ENCODE peak calls at places on chromosome 22, in nine cellular contexts. One of them, this sample, is unnamed.
A peak's percentile ranks its signal among the peaks of the same experiment; 100 is the strongest.

GRCh38 chr22:29114392-29114791 is 41.6 kb downstream of the KREMEN1 start:
- DNase-seq in AG10803: no peak
- DNase-seq in CD8-positive, alpha-beta memory T cell: no peak
- DNase-seq in GM13976: no peak
- DNase-seq in NCI-H345: no peak
- DNase-seq in AG08396: no peak
- DNase-seq in fibroblast of mammary gland: no peak
- DNase-seq in AML-193: no peak
- DNase-seq in activated CD4-positive, CD25-positive, alpha-beta regulatory T cell treated with anti-CD3 and anti-CD28 coated beads, Interleukin-2, amount 50 U/mL, for 72 hours: no peak
- DNase-seq in this sample: no peak

GRCh38 chr22:49517211-49517610 is 310.5 kb downstream of the BRD1 start:
- DNase-seq in NCI-H345: no peak
- DNase-seq in AML-193: no peak
- DNase-seq in AG10803: no peak
- DNase-seq in GM13976: no peak
- DNase-seq in AG08396: no peak
- DNase-seq in fibroblast of mammary gland: no peak
- DNase-seq in CD8-positive, alpha-beta memory T cell: no peak
- DNase-seq in activated CD4-positive, CD25-positive, alpha-beta regulatory T cell treated with anti-CD3 and anti-CD28 coated beads, Interleukin-2, amount 50 U/mL, for 72 hours: no peak
- DNase-seq in this sample: no peak

GRCh38 chr22:38657248-38657909 is 941 bp downstream of the CBY1 start:
- DNase-seq in fibroblast of mammary gland: peak; percentile 6
- DNase-seq in AG10803: peak; percentile 14
- DNase-seq in AML-193: no peak
- DNase-seq in CD8-positive, alpha-beta memory T cell: peak; percentile 59
- DNase-seq in AG08396: peak; percentile 33
- DNase-seq in GM13976: peak; percentile 60
- DNase-seq in activated CD4-positive, CD25-positive, alpha-beta regulatory T cell treated with anti-CD3 and anti-CD28 coated beads, Interleukin-2, amount 50 U/mL, for 72 hours: peak; percentile 43
- DNase-seq in NCI-H345: no peak
- DNase-seq in this sample: no peak

GRCh38 chr22:17536269-17536668 is 27.0 kb upstream of the SLC25A18 start:
- DNase-seq in NCI-H345: no peak
- DNase-seq in fibroblast of mammary gland: no peak
- DNase-seq in AG08396: no peak
- DNase-seq in activated CD4-positive, CD25-positive, alpha-beta regulatory T cell treated with anti-CD3 and anti-CD28 coated beads, Interleukin-2, amount 50 U/mL, for 72 hours: no peak
- DNase-seq in AML-193: no peak
- DNase-seq in AG10803: peak; percentile 37
- DNase-seq in GM13976: no peak
- DNase-seq in CD8-positive, alpha-beta memory T cell: no peak
- DNase-seq in this sample: peak; percentile 9

GRCh38 chr22:44464000-44464399 is 34.0 kb downstream of the RTL6 start:
- DNase-seq in AG08396: no peak
- DNase-seq in CD8-positive, alpha-beta memory T cell: no peak
- DNase-seq in activated CD4-positive, CD25-positive, alpha-beta regulatory T cell treated with anti-CD3 and anti-CD28 coated beads, Interleukin-2, amount 50 U/mL, for 72 hours: no peak
- DNase-seq in GM13976: no peak
- DNase-seq in fibroblast of mammary gland: no peak
- DNase-seq in NCI-H345: no peak
- DNase-seq in AML-193: no peak
- DNase-seq in AG10803: no peak
- DNase-seq in this sample: no peak

GRCh38 chr22:42939451-42939881 is 75.5 kb downstream of the PACSIN2 start:
- DNase-seq in fibroblast of mammary gland: no peak
- DNase-seq in CD8-positive, alpha-beta memory T cell: no peak
- DNase-seq in AG08396: no peak
- DNase-seq in activated CD4-positive, CD25-positive, alpha-beta regulatory T cell treated with anti-CD3 and anti-CD28 coated beads, Interleukin-2, amount 50 U/mL, for 72 hours: no peak
- DNase-seq in AML-193: no peak
- DNase-seq in NCI-H345: no peak
- DNase-seq in GM13976: no peak
- DNase-seq in AG10803: peak; percentile 43
- DNase-seq in this sample: no peak

GRCh38 chr22:46573781-46574437 is 36.5 kb upstream of the CELSR1 start:
- DNase-seq in GM13976: no peak
- DNase-seq in CD8-positive, alpha-beta memory T cell: no peak
- DNase-seq in AG10803: no peak
- DNase-seq in AG08396: no peak
- DNase-seq in NCI-H345: no peak
- DNase-seq in AML-193: peak; percentile 57
- DNase-seq in activated CD4-positive, CD25-positive, alpha-beta regulatory T cell treated with anti-CD3 and anti-CD28 coated beads, Interleukin-2, amount 50 U/mL, for 72 hours: no peak
- DNase-seq in fibroblast of mammary gland: no peak
- DNase-seq in this sample: no peak

GRCh38 chr22:32444068-32444467 is 20.2 kb downstream of the BPIFC start:
- DNase-seq in fibroblast of mammary gland: peak; percentile 2
- DNase-seq in GM13976: peak; percentile 49
- DNase-seq in AG08396: no peak
- DNase-seq in CD8-positive, alpha-beta memory T cell: no peak
- DNase-seq in AML-193: no peak
- DNase-seq in NCI-H345: no peak
- DNase-seq in AG10803: no peak
- DNase-seq in activated CD4-positive, CD25-positive, alpha-beta regulatory T cell treated with anti-CD3 and anti-CD28 coated beads, Interleukin-2, amount 50 U/mL, for 72 hours: no peak
- DNase-seq in this sample: peak; percentile 4

GRCh38 chr22:29700949-29701927 is 18.6 kb upstream of the CABP7 start:
- DNase-seq in GM13976: peak; percentile 60
- DNase-seq in NCI-H345: peak; percentile 68
- DNase-seq in AG08396: no peak
- DNase-seq in AML-193: no peak
- DNase-seq in fibroblast of mammary gland: peak; percentile 28
- DNase-seq in AG10803: no peak
- DNase-seq in activated CD4-positive, CD25-positive, alpha-beta regulatory T cell treated with anti-CD3 and anti-CD28 coated beads, Interleukin-2, amount 50 U/mL, for 72 hours: no peak
- DNase-seq in CD8-positive, alpha-beta memory T cell: no peak
- DNase-seq in this sample: peak; percentile 24

GRCh38 chr22:23106906-23107367 is 34.9 kb downstream of the RSPH14 start:
- DNase-seq in fibroblast of mammary gland: no peak
- DNase-seq in AG10803: no peak
- DNase-seq in activated CD4-positive, CD25-positive, alpha-beta regulatory T cell treated with anti-CD3 and anti-CD28 coated beads, Interleukin-2, amount 50 U/mL, for 72 hours: no peak
- DNase-seq in AG08396: no peak
- DNase-seq in CD8-positive, alpha-beta memory T cell: no peak
- DNase-seq in GM13976: no peak
- DNase-seq in AML-193: no peak
- DNase-seq in NCI-H345: no peak
- DNase-seq in this sample: no peak

GRCh38 chr22:40415531-40416266 is 45.3 kb downstream of the SGSM3 start:
- DNase-seq in GM13976: peak; percentile 75
- DNase-seq in fibroblast of mammary gland: no peak
- DNase-seq in AG10803: no peak
- DNase-seq in CD8-positive, alpha-beta memory T cell: peak; percentile 25
- DNase-seq in activated CD4-positive, CD25-positive, alpha-beta regulatory T cell treated with anti-CD3 and anti-CD28 coated beads, Interleukin-2, amount 50 U/mL, for 72 hours: no peak
- DNase-seq in NCI-H345: no peak
- DNase-seq in AML-193: no peak
- DNase-seq in AG08396: no peak
- DNase-seq in this sample: no peak

GRCh38 chr22:49233507-49234100 is 594.1 kb downstream of the BRD1 start:
- DNase-seq in GM13976: no peak
- DNase-seq in fibroblast of mammary gland: no peak
- DNase-seq in AG08396: no peak
- DNase-seq in NCI-H345: no peak
- DNase-seq in activated CD4-positive, CD25-positive, alpha-beta regulatory T cell treated with anti-CD3 and anti-CD28 coated beads, Interleukin-2, amount 50 U/mL, for 72 hours: no peak
- DNase-seq in AG10803: no peak
- DNase-seq in CD8-positive, alpha-beta memory T cell: no peak
- DNase-seq in AML-193: no peak
- DNase-seq in this sample: no peak

GRCh38 chr22:36619797-36620390 is 83.7 kb downstream of the CACNG2 start:
- DNase-seq in AG08396: no peak
- DNase-seq in AG10803: no peak
- DNase-seq in activated CD4-positive, CD25-positive, alpha-beta regulatory T cell treated with anti-CD3 and anti-CD28 coated beads, Interleukin-2, amount 50 U/mL, for 72 hours: no peak
- DNase-seq in fibroblast of mammary gland: no peak
- DNase-seq in AML-193: no peak
- DNase-seq in CD8-positive, alpha-beta memory T cell: no peak
- DNase-seq in NCI-H345: no peak
- DNase-seq in GM13976: no peak
- DNase-seq in this sample: no peak

GRCh38 chr22:26684173-26684572 is 26.8 kb downstream of the MIAT start:
- DNase-seq in AG10803: no peak
- DNase-seq in fibroblast of mammary gland: no peak
- DNase-seq in AG08396: no peak
- DNase-seq in GM13976: no peak
- DNase-seq in CD8-positive, alpha-beta memory T cell: no peak
- DNase-seq in activated CD4-positive, CD25-positive, alpha-beta regulatory T cell treated with anti-CD3 and anti-CD28 coated beads, Interleukin-2, amount 50 U/mL, for 72 hours: no peak
- DNase-seq in NCI-H345: no peak
- DNase-seq in AML-193: no peak
- DNase-seq in this sample: no peak

GRCh38 chr22:24592846-24593809 is at the start of gene LRRC75B:
- DNase-seq in AG10803: peak; percentile 87
- DNase-seq in AML-193: peak; percentile 56
- DNase-seq in GM13976: peak; percentile 94
- DNase-seq in activated CD4-positive, CD25-positive, alpha-beta regulatory T cell treated with anti-CD3 and anti-CD28 coated beads, Interleukin-2, amount 50 U/mL, for 72 hours: no peak
- DNase-seq in NCI-H345: peak; percentile 57
- DNase-seq in fibroblast of mammary gland: peak; percentile 83
- DNase-seq in AG08396: peak; percentile 97
- DNase-seq in CD8-positive, alpha-beta memory T cell: no peak
- DNase-seq in this sample: peak; percentile 76

GRCh38 chr22:27206001-27206746 is 548.8 kb downstream of the MIAT start:
- DNase-seq in fibroblast of mammary gland: no peak
- DNase-seq in AG10803: peak; percentile 49
- DNase-seq in activated CD4-positive, CD25-positive, alpha-beta regulatory T cell treated with anti-CD3 and anti-CD28 coated beads, Interleukin-2, amount 50 U/mL, for 72 hours: no peak
- DNase-seq in AML-193: no peak
- DNase-seq in NCI-H345: no peak
- DNase-seq in AG08396: no peak
- DNase-seq in CD8-positive, alpha-beta memory T cell: no peak
- DNase-seq in GM13976: no peak
- DNase-seq in this sample: peak; percentile 20

GRCh38 chr22:35315141-35315854 is 15.6 kb downstream of the TOM1 start:
- DNase-seq in NCI-H345: no peak
- DNase-seq in AML-193: no peak
- DNase-seq in CD8-positive, alpha-beta memory T cell: peak; percentile 24
- DNase-seq in GM13976: no peak
- DNase-seq in fibroblast of mammary gland: no peak
- DNase-seq in AG10803: peak; percentile 37
- DNase-seq in activated CD4-positive, CD25-positive, alpha-beta regulatory T cell treated with anti-CD3 and anti-CD28 coated beads, Interleukin-2, amount 50 U/mL, for 72 hours: no peak
- DNase-seq in AG08396: no peak
- DNase-seq in this sample: no peak

GRCh38 chr22:22219140-22219996 is 25.2 kb upstream of the VPREB1 start:
- DNase-seq in GM13976: no peak
- DNase-seq in fibroblast of mammary gland: no peak
- DNase-seq in activated CD4-positive, CD25-positive, alpha-beta regulatory T cell treated with anti-CD3 and anti-CD28 coated beads, Interleukin-2, amount 50 U/mL, for 72 hours: no peak
- DNase-seq in NCI-H345: peak; percentile 28
- DNase-seq in CD8-positive, alpha-beta memory T cell: no peak
- DNase-seq in AG10803: no peak
- DNase-seq in AML-193: no peak
- DNase-seq in AG08396: no peak
- DNase-seq in this sample: no peak

GRCh38 chr22:44311855-44312170 is 938 bp downstream of the SHISAL1 start:
- DNase-seq in CD8-positive, alpha-beta memory T cell: no peak
- DNase-seq in NCI-H345: no peak
- DNase-seq in AG08396: peak; percentile 78
- DNase-seq in activated CD4-positive, CD25-positive, alpha-beta regulatory T cell treated with anti-CD3 and anti-CD28 coated beads, Interleukin-2, amount 50 U/mL, for 72 hours: no peak
- DNase-seq in fibroblast of mammary gland: peak; percentile 73
- DNase-seq in GM13976: no peak
- DNase-seq in AG10803: peak; percentile 80
- DNase-seq in AML-193: no peak
- DNase-seq in this sample: peak; percentile 76

GRCh38 chr22:38494498-38494897 is 11.6 kb downstream of the DDX17 start:
- DNase-seq in GM13976: no peak
- DNase-seq in NCI-H345: no peak
- DNase-seq in AML-193: no peak
- DNase-seq in fibroblast of mammary gland: no peak
- DNase-seq in AG10803: no peak
- DNase-seq in activated CD4-positive, CD25-positive, alpha-beta regulatory T cell treated with anti-CD3 and anti-CD28 coated beads, Interleukin-2, amount 50 U/mL, for 72 hours: no peak
- DNase-seq in CD8-positive, alpha-beta memory T cell: no peak
- DNase-seq in AG08396: no peak
- DNase-seq in this sample: no peak

GRCh38 chr22:37930270-37930951 is 23.0 kb downstream of the C22orf23 start:
- DNase-seq in GM13976: peak; percentile 66
- DNase-seq in activated CD4-positive, CD25-positive, alpha-beta regulatory T cell treated with anti-CD3 and anti-CD28 coated beads, Interleukin-2, amount 50 U/mL, for 72 hours: no peak
- DNase-seq in NCI-H345: no peak
- DNase-seq in AG10803: peak; percentile 37
- DNase-seq in AG08396: peak; percentile 77
- DNase-seq in AML-193: peak; percentile 2
- DNase-seq in CD8-positive, alpha-beta memory T cell: no peak
- DNase-seq in fibroblast of mammary gland: peak; percentile 49
- DNase-seq in this sample: peak; percentile 35

GRCh38 chr22:19546680-19547079 is 22.5 kb upstream of the CLDN5 start:
- DNase-seq in AML-193: no peak
- DNase-seq in AG08396: no peak
- DNase-seq in CD8-positive, alpha-beta memory T cell: no peak
- DNase-seq in GM13976: no peak
- DNase-seq in NCI-H345: no peak
- DNase-seq in activated CD4-positive, CD25-positive, alpha-beta regulatory T cell treated with anti-CD3 and anti-CD28 coated beads, Interleukin-2, amount 50 U/mL, for 72 hours: no peak
- DNase-seq in AG10803: no peak
- DNase-seq in fibroblast of mammary gland: no peak
- DNase-seq in this sample: no peak

GRCh38 chr22:17057959-17058814 is 26.6 kb upstream of the IL17RA start:
- DNase-seq in AG10803: peak; percentile 83
- DNase-seq in GM13976: peak; percentile 76
- DNase-seq in CD8-positive, alpha-beta memory T cell: no peak
- DNase-seq in NCI-H345: peak; percentile 36
- DNase-seq in fibroblast of mammary gland: peak; percentile 77
- DNase-seq in AML-193: no peak
- DNase-seq in activated CD4-positive, CD25-positive, alpha-beta regulatory T cell treated with anti-CD3 and anti-CD28 coated beads, Interleukin-2, amount 50 U/mL, for 72 hours: peak; percentile 54
- DNase-seq in AG08396: peak; percentile 83
- DNase-seq in this sample: peak; percentile 62

GRCh38 chr22:47569389-47570299 is 807.2 kb downstream of the TBC1D22A start:
- DNase-seq in AG08396: no peak
- DNase-seq in NCI-H345: no peak
- DNase-seq in activated CD4-positive, CD25-positive, alpha-beta regulatory T cell treated with anti-CD3 and anti-CD28 coated beads, Interleukin-2, amount 50 U/mL, for 72 hours: no peak
- DNase-seq in AML-193: no peak
- DNase-seq in GM13976: no peak
- DNase-seq in fibroblast of mammary gland: no peak
- DNase-seq in CD8-positive, alpha-beta memory T cell: no peak
- DNase-seq in AG10803: no peak
- DNase-seq in this sample: no peak

GRCh38 chr22:17359501-17359900 is 9.8 kb upstream of the CECR2 start:
- DNase-seq in CD8-positive, alpha-beta memory T cell: no peak
- DNase-seq in GM13976: no peak
- DNase-seq in fibroblast of mammary gland: no peak
- DNase-seq in AG10803: no peak
- DNase-seq in AML-193: no peak
- DNase-seq in activated CD4-positive, CD25-positive, alpha-beta regulatory T cell treated with anti-CD3 and anti-CD28 coated beads, Interleukin-2, amount 50 U/mL, for 72 hours: no peak
- DNase-seq in AG08396: no peak
- DNase-seq in NCI-H345: no peak
- DNase-seq in this sample: peak; percentile 38

GRCh38 chr22:31944700-31945477 is 554 bp downstream of the YWHAH start:
- DNase-seq in AML-193: no peak
- DNase-seq in fibroblast of mammary gland: no peak
- DNase-seq in GM13976: no peak
- DNase-seq in AG10803: no peak
- DNase-seq in CD8-positive, alpha-beta memory T cell: peak; percentile 70
- DNase-seq in activated CD4-positive, CD25-positive, alpha-beta regulatory T cell treated with anti-CD3 and anti-CD28 coated beads, Interleukin-2, amount 50 U/mL, for 72 hours: no peak
- DNase-seq in AG08396: peak; percentile 58
- DNase-seq in NCI-H345: peak; percentile 27
- DNase-seq in this sample: no peak

GRCh38 chr22:25892678-25893077 is 150.7 kb downstream of the MYO18B start:
- DNase-seq in AML-193: no peak
- DNase-seq in NCI-H345: peak; percentile 19
- DNase-seq in GM13976: no peak
- DNase-seq in CD8-positive, alpha-beta memory T cell: no peak
- DNase-seq in fibroblast of mammary gland: no peak
- DNase-seq in activated CD4-positive, CD25-positive, alpha-beta regulatory T cell treated with anti-CD3 and anti-CD28 coated beads, Interleukin-2, amount 50 U/mL, for 72 hours: no peak
- DNase-seq in AG08396: no peak
- DNase-seq in AG10803: no peak
- DNase-seq in this sample: no peak

GRCh38 chr22:25838960-25839741 is 97.2 kb downstream of the MYO18B start:
- DNase-seq in activated CD4-positive, CD25-positive, alpha-beta regulatory T cell treated with anti-CD3 and anti-CD28 coated beads, Interleukin-2, amount 50 U/mL, for 72 hours: no peak
- DNase-seq in CD8-positive, alpha-beta memory T cell: no peak
- DNase-seq in GM13976: no peak
- DNase-seq in AG10803: no peak
- DNase-seq in AG08396: no peak
- DNase-seq in fibroblast of mammary gland: no peak
- DNase-seq in NCI-H345: no peak
- DNase-seq in AML-193: no peak
- DNase-seq in this sample: no peak

GRCh38 chr22:46971141-46971775 is 208.8 kb downstream of the TBC1D22A start:
- DNase-seq in NCI-H345: no peak
- DNase-seq in GM13976: no peak
- DNase-seq in AG10803: no peak
- DNase-seq in activated CD4-positive, CD25-positive, alpha-beta regulatory T cell treated with anti-CD3 and anti-CD28 coated beads, Interleukin-2, amount 50 U/mL, for 72 hours: no peak
- DNase-seq in CD8-positive, alpha-beta memory T cell: no peak
- DNase-seq in AML-193: no peak
- DNase-seq in AG08396: no peak
- DNase-seq in fibroblast of mammary gland: no peak
- DNase-seq in this sample: no peak

GRCh38 chr22:45210577-45211431 is 29.9 kb downstream of the KIAA0930 start:
- DNase-seq in activated CD4-positive, CD25-positive, alpha-beta regulatory T cell treated with anti-CD3 and anti-CD28 coated beads, Interleukin-2, amount 50 U/mL, for 72 hours: no peak
- DNase-seq in AG08396: no peak
- DNase-seq in NCI-H345: no peak
- DNase-seq in AML-193: no peak
- DNase-seq in fibroblast of mammary gland: peak; percentile 89
- DNase-seq in CD8-positive, alpha-beta memory T cell: peak; percentile 20
- DNase-seq in GM13976: no peak
- DNase-seq in AG10803: peak; percentile 94
- DNase-seq in this sample: no peak

GRCh38 chr22:25388866-25389540 is 169.6 kb downstream of the CRYBB2 start:
- DNase-seq in AML-193: peak; percentile 59
- DNase-seq in AG10803: no peak
- DNase-seq in fibroblast of mammary gland: no peak
- DNase-seq in activated CD4-positive, CD25-positive, alpha-beta regulatory T cell treated with anti-CD3 and anti-CD28 coated beads, Interleukin-2, amount 50 U/mL, for 72 hours: no peak
- DNase-seq in AG08396: no peak
- DNase-seq in NCI-H345: no peak
- DNase-seq in GM13976: no peak
- DNase-seq in CD8-positive, alpha-beta memory T cell: no peak
- DNase-seq in this sample: no peak